ENCODE peak calls at places on chromosomes 2 and 18, in five cellular contexts. One of them, this sample, is unnamed.

GRCh38 chr2:119803101-119803500 is 43.4 kb downstream of the PTPN4 start:
- DNase-seq in WTC11: no peak
- DNase-seq in iris pigment epithelial cell: no peak
- DNase-seq in GM19239: no peak
- DNase-seq in activated effector memory CD4-positive, alpha-beta T cell treated with anti-CD3 and anti-CD28 coated beads, Interleukin-2, amount 50 U/mL, for 16 hours: no peak
- DNase-seq in this sample: no peak

GRCh38 chr18:77361382-77361781 is 111.7 kb downstream of the GALR1 start:
- DNase-seq in WTC11: no peak
- DNase-seq in iris pigment epithelial cell: no peak
- DNase-seq in activated effector memory CD4-positive, alpha-beta T cell treated with anti-CD3 and anti-CD28 coated beads, Interleukin-2, amount 50 U/mL, for 16 hours: no peak
- DNase-seq in GM19239: no peak
- DNase-seq in this sample: no peak

GRCh38 chr2:169073972-169074751 is 4.8 kb downstream of the DHRS9 start:
- DNase-seq in iris pigment epithelial cell: peak
- DNase-seq in activated effector memory CD4-positive, alpha-beta T cell treated with anti-CD3 and anti-CD28 coated beads, Interleukin-2, amount 50 U/mL, for 16 hours: no peak
- DNase-seq in WTC11: no peak
- DNase-seq in GM19239: no peak
- DNase-seq in this sample: no peak

GRCh38 chr2:230505162-230505561 is 89.2 kb downstream of the SP100 start:
- DNase-seq in activated effector memory CD4-positive, alpha-beta T cell treated with anti-CD3 and anti-CD28 coated beads, Interleukin-2, amount 50 U/mL, for 16 hours: no peak
- DNase-seq in WTC11: no peak
- DNase-seq in iris pigment epithelial cell: no peak
- DNase-seq in GM19239: peak
- DNase-seq in this sample: no peak

GRCh38 chr2:36886664-36887063 is 79.7 kb downstream of the STRN start:
- DNase-seq in WTC11: no peak
- DNase-seq in activated effector memory CD4-positive, alpha-beta T cell treated with anti-CD3 and anti-CD28 coated beads, Interleukin-2, amount 50 U/mL, for 16 hours: no peak
- DNase-seq in GM19239: no peak
- DNase-seq in iris pigment epithelial cell: no peak
- DNase-seq in this sample: no peak

GRCh38 chr2:208570066-208570465 is 163.5 kb downstream of the PTH2R start:
- DNase-seq in WTC11: no peak
- DNase-seq in activated effector memory CD4-positive, alpha-beta T cell treated with anti-CD3 and anti-CD28 coated beads, Interleukin-2, amount 50 U/mL, for 16 hours: no peak
- DNase-seq in GM19239: no peak
- DNase-seq in iris pigment epithelial cell: no peak
- DNase-seq in this sample: no peak

GRCh38 chr18:46559296-46559695 is 97.7 kb downstream of the LOXHD1 start:
- DNase-seq in activated effector memory CD4-positive, alpha-beta T cell treated with anti-CD3 and anti-CD28 coated beads, Interleukin-2, amount 50 U/mL, for 16 hours: no peak
- DNase-seq in iris pigment epithelial cell: no peak
- DNase-seq in GM19239: no peak
- DNase-seq in WTC11: no peak
- DNase-seq in this sample: no peak

GRCh38 chr18:48077291-48077690 is 146.8 kb upstream of the SMAD2 start:
- DNase-seq in iris pigment epithelial cell: no peak
- DNase-seq in GM19239: no peak
- DNase-seq in WTC11: no peak
- DNase-seq in activated effector memory CD4-positive, alpha-beta T cell treated with anti-CD3 and anti-CD28 coated beads, Interleukin-2, amount 50 U/mL, for 16 hours: peak
- DNase-seq in this sample: no peak

GRCh38 chr2:78749648-78750047 is 275.9 kb upstream of the REG3G start:
- DNase-seq in activated effector memory CD4-positive, alpha-beta T cell treated with anti-CD3 and anti-CD28 coated beads, Interleukin-2, amount 50 U/mL, for 16 hours: no peak
- DNase-seq in GM19239: no peak
- DNase-seq in iris pigment epithelial cell: no peak
- DNase-seq in WTC11: no peak
- DNase-seq in this sample: no peak

This sample was measured in nucleus accumbens.